ENCODE peak calls at places on chromosomes 11 and 22, in seven cellular contexts. D is psoas muscle, R is transverse colon, G is right cardiac atrium, X is SK-N-SH, K is neural progenitor cell, U is thyroid gland. V is an unnamed sample.

GRCh38 chr11:11370263-11371060 is 17.4 kb upstream of the CSNK2A3 start:
- DNase-seq in U (no peak), D (no peak), G (no peak), R (no peak), X (no peak), K (no peak), V (no peak)

GRCh38 chr11:78564889-78565467 is 9.7 kb downstream of the NARS2 start:
- DNase-seq in R (no peak), U (no peak), K (no peak), G (no peak), D (no peak), X (no peak), V (no peak)

GRCh38 chr11:11476971-11477645 is 124.1 kb upstream of the CSNK2A3 start:
- DNase-seq in G (no peak), X (no peak), D (no peak), K (no peak), R (no peak), U (no peak), V (no peak)

GRCh38 chr11:124882339-124883071 is 15.2 kb downstream of the ROBO4 start:
- DNase-seq in G (no peak), U (no peak), R (no peak), K (no peak), D (no peak), X (no peak), V (no peak)

GRCh38 chr11:2156416-2157182 is 4.4 kb downstream of the INS start:
- DNase-seq in X (peak; percentile 96), K (peak; percentile 85), G (peak; percentile 70), U (peak; percentile 73), R (peak; percentile 76), D (peak; percentile 73), V (peak; percentile 69)

GRCh38 chr11:77370217-77370616 is 68.7 kb upstream of the GDPD4 start:
- DNase-seq in R (no peak), U (no peak), K (no peak), D (no peak), X (no peak), G (no peak), V (no peak)

GRCh38 chr11:76320929-76321328 is 60.0 kb downstream of the THAP12 start:
- DNase-seq in U (no peak), X (no peak), D (no peak), R (no peak), G (no peak), K (no peak), V (no peak)

GRCh38 chr11:17972987-17973386 is 39.9 kb downstream of the SERGEF start:
- DNase-seq in G (peak; percentile 40), D (peak; percentile 50), K (peak; percentile 80), U (peak; percentile 15), R (peak; percentile 10), X (peak; percentile 61), V (peak; percentile 44)

GRCh38 chr11:110196241-110196754 is 100.1 kb downstream of the RDX start:
- DNase-seq in U (no peak), G (no peak), K (no peak), D (no peak), R (peak; percentile 20), X (no peak), V (no peak)

GRCh38 chr22:34866501-34867171 is 199.3 kb upstream of the ISX start:
- DNase-seq in G (no peak), D (no peak), X (no peak), K (no peak), R (no peak), U (no peak), V (no peak)

GRCh38 chr11:65404210-65404609 is 17.8 kb downstream of the FRMD8 start:
- DNase-seq in U (no peak), R (no peak), K (no peak), D (no peak), G (no peak), X (no peak), V (no peak)

GRCh38 chr11:131064373-131064991 is 148.2 kb upstream of the SNX19 start:
- DNase-seq in U (peak; percentile 65), K (peak; percentile 88), R (peak; percentile 25), G (peak; percentile 35), D (peak; percentile 28), X (peak; percentile 80), V (peak; percentile 25)

GRCh38 chr22:39955675-39956074 is 4.5 kb upstream of the TMA7B start:
- DNase-seq in G (no peak), R (no peak), U (no peak), X (no peak), K (no peak), D (no peak), V (no peak)

GRCh38 chr11:88363566-88364169 is 26.1 kb upstream of the CTSC start:
- DNase-seq in R (no peak), K (no peak), U (no peak), G (no peak), D (no peak), X (no peak), V (no peak)

GRCh38 chr11:124880958-124881357 is 15.7 kb downstream of the ROBO3 start:
- DNase-seq in R (no peak), X (no peak), K (no peak), G (no peak), U (no peak), D (no peak), V (no peak)

GRCh38 chr11:112318193-112318592 is 57.5 kb upstream of the PLET1 start:
- DNase-seq in R (no peak), U (no peak), K (no peak), X (no peak), G (no peak), D (no peak), V (no peak)

GRCh38 chr11:64643258-64643881 is 52.4 kb downstream of the SLC22A12 start:
- DNase-seq in U (peak; percentile 58), R (no peak), G (no peak), K (peak; percentile 86), X (peak; percentile 94), D (no peak), V (no peak)

GRCh38 chr11:75423721-75424120 is 9.3 kb downstream of the KLHL35 start:
- DNase-seq in D (no peak), K (no peak), X (no peak), R (no peak), U (no peak), G (no peak), V (no peak)

GRCh38 chr11:12472401-12473065 is 95.2 kb downstream of the PARVA start:
- DNase-seq in U (peak; percentile 40), R (no peak), X (no peak), G (no peak), D (no peak), K (peak; percentile 51), V (no peak)

GRCh38 chr11:56271092-56271491 is 2.9 kb upstream of the OR5T1 start:
- DNase-seq in U (no peak), R (no peak), X (no peak), G (no peak), D (no peak), K (no peak), V (no peak)

GRCh38 chr22:33886696-33887095 is 33.6 kb downstream of the LARGE1 start:
- DNase-seq in X (no peak), K (no peak), U (no peak), G (no peak), D (no peak), R (no peak), V (peak; percentile 56)

GRCh38 chr22:49992921-49993648 is 19.5 kb downstream of the IL17REL start:
- DNase-seq in U (peak; percentile 67), X (peak; percentile 85), G (peak; percentile 67), K (peak; percentile 77), R (peak; percentile 83), D (peak; percentile 63), V (peak; percentile 62)

GRCh38 chr11:38005597-38005996 is 1407.6 kb upstream of the RAG2 start:
- DNase-seq in K (no peak), U (no peak), X (no peak), R (no peak), G (no peak), D (no peak), V (no peak)

GRCh38 chr11:11065396-11065795 is 207.5 kb upstream of the ZBED5 start:
- DNase-seq in U (no peak), X (no peak), R (no peak), G (no peak), D (no peak), K (no peak), V (no peak)

GRCh38 chr11:371051-371450 is 1.8 kb downstream of the B4GALNT4 start:
- DNase-seq in D (no peak), R (no peak), G (peak; percentile 9), U (no peak), K (no peak), X (peak; percentile 44), V (no peak)

GRCh38 chr11:368414-369335 is 624 bp upstream of the B4GALNT4 start:
- DNase-seq in D (no peak), U (peak; percentile 18), G (peak; percentile 13), K (peak; percentile 65), R (no peak), X (peak; percentile 67), V (no peak)

GRCh38 chr11:370087-370941 is 1.0 kb downstream of the B4GALNT4 start:
- DNase-seq in R (no peak), K (peak; percentile 82), X (peak; percentile 84), D (no peak), G (peak; percentile 11), U (no peak), V (no peak)

GRCh38 chr11:367956-368413 is 1.3 kb upstream of the B4GALNT4 start:
- DNase-seq in K (no peak), X (peak; percentile 40), U (no peak), D (no peak), R (no peak), G (no peak), V (no peak)

GRCh38 chr11:369336-370018 is at the start of gene B4GALNT4:
- DNase-seq in K (peak; percentile 78), D (peak; percentile 32), X (peak; percentile 99), R (no peak), U (peak; percentile 15), G (peak; percentile 30), V (peak; percentile 48)
- H3K27me3 ChIP-seq in K (no peaks in the 10 kb centered on the region), D (peaks cover 26% of the 10 kb centered on the region), X (no peaks in the 10 kb centered on the region), R (peaks cover 50% of the 10 kb centered on the region), U (peaks cover 20% of the 10 kb centered on the region), G (no peaks in the 10 kb centered on the region), V (no peaks in the 10 kb centered on the region)

DNA sequence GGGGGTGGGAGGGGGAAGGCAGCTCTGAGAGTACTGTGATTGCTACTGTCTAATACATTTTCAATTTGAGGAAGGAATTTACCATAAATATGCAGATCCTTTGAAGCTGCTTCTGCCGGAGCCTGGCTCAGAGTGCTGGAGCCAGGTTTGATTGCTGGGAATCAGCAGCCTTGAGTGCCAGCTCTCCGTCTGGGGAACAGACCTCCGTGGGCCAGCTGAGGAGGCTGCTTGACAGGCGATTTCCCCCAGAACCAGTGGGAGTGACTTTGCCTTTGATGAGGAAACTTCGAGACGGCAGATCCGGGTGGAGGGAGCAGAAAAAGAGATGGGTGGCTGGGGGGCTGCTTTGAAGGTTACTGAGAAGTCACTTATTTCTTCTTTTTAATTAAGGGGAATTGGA is 141.7 kb upstream of the TBCEL start:
- DNase-seq in G (no peak), K (no peak), R (no peak), U (no peak), X (peak; percentile 29), D (no peak), V (no peak)
- H3K27me3 ChIP-seq in G (no peaks in the 10 kb centered on the region), K (no peaks in the 10 kb centered on the region), R (peaks cover 7% of the 10 kb centered on the region), U (no peaks in the 10 kb centered on the region), X (no peaks in the 10 kb centered on the region), D (peaks cover 11% of the 10 kb centered on the region), V (no peaks in the 10 kb centered on the region)

GRCh38 chr22:23364389-23364788 is 184.1 kb downstream of the BCR start:
- DNase-seq in U (no peak), R (no peak), D (no peak), G (no peak), K (no peak), X (no peak), V (no peak)
- H3K27me3 ChIP-seq in U (no peaks in the 10 kb centered on the region), R (peaks cover 2% of the 10 kb centered on the region), D (no peaks in the 10 kb centered on the region), G (no peaks in the 10 kb centered on the region), K (peaks cover 49% of the 10 kb centered on the region), X (peaks cover 5% of the 10 kb centered on the region), V (no peaks in the 10 kb centered on the region)

GRCh38 chr22:27295605-27296004 is 506.0 kb downstream of the MN1 start:
- DNase-seq in U (no peak), K (no peak), R (no peak), D (no peak), G (no peak), X (no peak), V (no peak)
- H3K27me3 ChIP-seq in U (no peaks in the 10 kb centered on the region), K (peaks cover 9% of the 10 kb centered on the region), R (peaks cover 57% of the 10 kb centered on the region), D (peaks cover 12% of the 10 kb centered on the region), G (no peaks in the 10 kb centered on the region), X (no peaks in the 10 kb centered on the region), V (peaks cover 5% of the 10 kb centered on the region)